ENCODE peak calls at places on chromosomes 11 and 22, in eight cellular contexts. W is mucosa of descending colon; S is thoracic aorta; A is CD8-positive, alpha-beta memory T cell; H is cardiac muscle cell; E is PC-3; O is NT2/D1; Y is H1. M is an unnamed sample. For H3K9me3, the result is how much of the 10 kb centered on the place peaks cover.

GRCh38 chr11:934437-934950 is 8.8 kb downstream of the AP2A2 start:
- DNase-seq in H (no peak), O (no peak), A (no peak), Y (no peak), W (no peak), E (no peak), S (no peak), M (no peak)

GRCh38 chr11:44939673-44940072 is 11.0 kb downstream of the TP53I11 start:
- DNase-seq in A (no peak), E (no peak), H (peak), W (no peak), Y (no peak), O (no peak), S (no peak), M (no peak)

GRCh38 chr11:9600651-9601040 is 27.2 kb downstream of the WEE1 start:
- DNase-seq in Y (peak), S (no peak), H (no peak), A (no peak), W (no peak), O (no peak), E (peak), M (no peak)

GRCh38 chr11:27646051-27646818 is 54.0 kb downstream of the BDNF start:
- DNase-seq in H (no peak), W (no peak), A (no peak), O (no peak), S (no peak), Y (no peak), E (no peak), M (no peak)

GRCh38 chr11:128155590-128155989 is 431.8 kb downstream of the ETS1 start:
- DNase-seq in Y (no peak), O (no peak), H (no peak), W (no peak), S (no peak), A (no peak), E (peak), M (no peak)

GRCh38 chr11:83628622-83629347 is 342.6 kb upstream of the CCDC90B start:
- DNase-seq in Y (no peak), O (no peak), S (no peak), W (no peak), A (no peak), H (no peak), E (no peak), M (no peak)

GRCh38 chr11:13160302-13160701 is 117.3 kb upstream of the BMAL1 start:
- DNase-seq in H (no peak), W (no peak), A (no peak), E (no peak), Y (no peak), O (no peak), S (no peak), M (no peak)

GRCh38 chr11:67613960-67614715 is 7.4 kb downstream of the NDUFV1 start:
- DNase-seq in H (peak), W (peak), E (peak), Y (peak), S (no peak), A (peak), O (no peak), M (no peak)

GRCh38 chr11:61054927-61055562 is 47.2 kb upstream of the CD5 start:
- DNase-seq in W (no peak), O (no peak), A (no peak), Y (no peak), H (no peak), E (no peak), S (no peak), M (no peak)

GRCh38 chr22:22076937-22077703 is 94.5 kb upstream of the TOP3B start:
- DNase-seq in S (no peak), O (no peak), A (no peak), Y (no peak), W (no peak), H (peak), E (peak), M (no peak)

GRCh38 chr22:17087176-17088131 is 2.7 kb downstream of the IL17RA start:
- DNase-seq in W (peak), Y (no peak), A (peak), H (peak), E (no peak), S (no peak), O (no peak), M (no peak)

GRCh38 chr22:44000123-44000522 is 24.0 kb upstream of the PARVB start:
- DNase-seq in A (no peak), Y (no peak), E (no peak), H (no peak), S (no peak), O (no peak), W (no peak), M (no peak)

GRCh38 chr11:95387319-95387718 is 156.3 kb upstream of the SESN3 start:
- DNase-seq in E (no peak), W (no peak), Y (no peak), A (no peak), S (no peak), O (no peak), H (no peak), M (no peak)

GRCh38 chr11:8699903-8700302 is 17.3 kb downstream of the RPL27A start:
- DNase-seq in Y (no peak), W (peak), S (no peak), O (no peak), A (no peak), H (peak), E (peak), M (no peak)

GRCh38 chr11:492416-493226 is 14.4 kb downstream of the RNH1 start:
- DNase-seq in Y (peak), H (no peak), S (no peak), O (no peak), W (no peak), E (no peak), A (no peak), M (no peak)

GRCh38 chr11:101582242-101583052 is 1.4 kb downstream of the TRPC6 start:
- DNase-seq in O (no peak), S (no peak), E (no peak), A (no peak), Y (peak), H (no peak), W (no peak), M (no peak)

GRCh38 chr11:79110796-79111195 is 330.0 kb downstream of the TENM4 start:
- DNase-seq in W (no peak), H (no peak), A (no peak), S (no peak), Y (no peak), E (no peak), O (no peak), M (no peak)

GRCh38 chr11:61507962-61508824 is at the start of gene LRRC10B:
- DNase-seq in H (no peak), W (peak), S (no peak), O (peak), A (no peak), E (no peak), Y (peak), M (no peak)

GRCh38 chr11:73889019-73889418 is 12.2 kb downstream of the PAAF1 start:
- DNase-seq in S (no peak), H (peak), O (no peak), A (no peak), W (no peak), Y (no peak), E (peak), M (no peak)

GRCh38 chr11:118672865-118673264 is 6.6 kb downstream of the TREH start:
- DNase-seq in A (no peak), E (peak), W (no peak), H (no peak), S (no peak), Y (no peak), O (no peak), M (no peak)

GRCh38 chr11:61974766-61975631 is 7.6 kb upstream of the FTH1 start:
- DNase-seq in Y (no peak), O (no peak), W (peak), A (no peak), E (peak), H (peak), S (no peak), M (no peak)

GRCh38 chr22:19855504-19856409 is 1.1 kb upstream of the GNB1L start:
- DNase-seq in S (no peak), Y (no peak), O (no peak), E (peak), A (peak), H (peak), W (peak), M (peak)

GRCh38 chr11:118000850-118001228 is 14.6 kb downstream of the IL10RA start:
- DNase-seq in Y (no peak), E (no peak), W (no peak), S (no peak), H (no peak), O (no peak), A (no peak), M (no peak)

GRCh38 chr11:63875506-63875905 is 36.6 kb downstream of the MARK2 start:
- DNase-seq in E (no peak), S (no peak), H (no peak), W (no peak), A (no peak), Y (no peak), O (no peak), M (no peak)

DNA sequence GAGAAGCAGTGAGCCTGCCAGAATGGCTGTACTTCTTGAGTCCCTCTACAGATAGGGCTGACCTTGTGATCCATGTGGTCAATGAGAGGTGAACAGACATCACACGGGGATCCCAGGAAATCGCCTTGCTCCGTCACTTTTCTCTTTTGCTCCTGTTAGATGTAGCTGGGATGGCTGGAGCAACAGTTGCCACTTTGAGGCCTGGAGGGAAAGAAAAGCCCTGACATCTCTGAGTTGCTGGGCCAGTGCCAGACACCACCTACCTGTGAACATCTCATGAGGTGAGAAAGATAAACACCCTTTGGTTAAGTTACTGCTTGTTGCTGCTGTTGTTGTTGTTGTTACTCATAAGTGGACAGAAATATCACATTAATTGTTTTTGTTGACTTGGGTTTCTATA is 840.3 kb downstream of the TBC1D22A start:
- DNase-seq in S (no peak), W (no peak), Y (no peak), H (no peak), E (no peak), O (no peak), A (no peak), M (peak)
- H3K9me3 ChIP-seq in S (under half), W (under half), Y (half or more), H (under half), E (under half), O (under half), A (under half), M (under half)

DNA sequence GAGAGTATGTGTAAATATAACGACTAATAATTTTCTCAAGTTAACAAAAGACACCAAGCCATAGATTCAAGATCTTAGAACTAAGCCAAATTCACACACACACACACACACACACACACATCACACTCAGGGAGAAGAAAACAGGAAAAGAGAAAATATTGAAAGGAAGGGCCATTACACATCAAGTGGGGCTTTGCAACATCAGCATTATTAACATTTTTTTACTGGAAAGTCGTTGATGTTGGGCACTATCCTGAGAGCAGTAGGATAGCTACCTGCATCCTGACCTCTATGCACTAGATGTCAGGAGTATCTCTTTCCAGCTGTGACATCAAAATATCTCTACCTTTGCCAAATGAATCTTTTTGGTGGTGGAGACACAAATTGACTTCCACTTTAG is 8.9 kb downstream of the OR5D16 start:
- DNase-seq in E (no peak), A (no peak), S (no peak), O (no peak), W (no peak), Y (no peak), H (no peak), M (no peak)
- H3K9me3 ChIP-seq in E (under half), A (under half), S (under half), O (under half), W (under half), Y (under half), H (under half), M (under half)

GRCh38 chr11:70682760-70683159 is 284.4 kb downstream of the CTTN start:
- DNase-seq in O (no peak), S (no peak), A (no peak), H (no peak), Y (no peak), W (no peak), E (no peak), M (no peak)
- H3K9me3 ChIP-seq in O (under half), S (under half), A (under half), H (under half), Y (under half), W (under half), E (under half), M (under half)

DNA sequence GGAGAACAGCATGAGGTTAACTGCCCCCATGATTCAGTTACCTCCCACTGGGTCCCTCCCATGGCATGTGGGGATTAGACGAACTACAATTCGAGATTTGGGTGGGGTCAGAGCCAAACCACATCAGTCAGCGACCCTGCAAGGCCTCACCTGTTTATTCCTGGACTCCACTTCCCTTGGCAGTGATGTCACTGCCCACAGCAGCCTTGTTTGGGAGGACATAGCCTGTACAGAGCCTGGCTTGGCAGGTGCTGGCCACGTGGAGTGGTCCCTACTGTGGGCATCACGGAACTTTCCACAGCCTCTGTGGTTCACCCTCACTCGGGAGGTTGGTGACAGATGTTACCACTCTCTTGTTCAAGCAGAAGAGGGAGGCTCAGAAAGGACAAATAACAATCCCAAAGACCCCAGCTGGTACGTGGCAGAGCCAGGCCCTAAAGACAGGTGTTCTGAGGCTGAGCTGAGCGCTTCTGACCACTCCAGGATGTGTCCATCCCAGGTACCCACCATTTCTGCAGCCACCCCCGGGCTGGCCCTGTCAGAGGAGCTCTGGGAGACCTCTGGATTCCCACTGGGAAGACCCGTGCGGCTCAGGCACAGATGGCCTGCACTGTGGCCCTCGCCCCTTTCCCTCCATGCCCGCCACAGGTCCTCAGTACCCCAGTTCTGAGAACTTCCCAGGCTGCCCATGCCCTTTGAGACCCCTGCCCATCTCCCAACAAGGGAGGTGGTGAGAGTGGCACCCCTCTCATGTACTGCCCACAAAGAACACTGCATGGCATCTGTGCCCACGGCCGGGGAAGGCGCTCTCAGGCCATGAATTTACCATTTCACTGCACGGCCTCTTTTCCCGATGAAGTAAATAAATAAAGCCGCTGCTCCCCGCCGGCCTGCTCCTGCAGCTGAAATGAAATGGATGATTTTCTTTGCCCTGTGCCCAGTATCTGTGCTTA is 605.8 kb downstream of the TBC1D22A start:
- DNase-seq in O (no peak), H (no peak), Y (no peak), E (no peak), A (no peak), S (no peak), W (no peak), M (no peak)
- H3K9me3 ChIP-seq in O (under half), H (under half), Y (half or more), E (under half), A (under half), S (under half), W (under half), M (under half)